ENCODE peak calls at places on chromosomes 11 and 22, in four cellular contexts. One of them, this sample, is unnamed.

GRCh38 chr22:19759459-19759993 is 1.1 kb upstream of the TBX1 start:
- DNase-seq in sciatic nerve: no peak
- DNase-seq in GM12891: no peak
- DNase-seq in dermis blood vessel endothelial cell: peak; percentile 60
- DNase-seq in this sample: peak; percentile 65

GRCh38 chr22:37427711-37428635 is 694 bp upstream of the ELFN2 start:
- DNase-seq in sciatic nerve: no peak
- DNase-seq in dermis blood vessel endothelial cell: no peak
- DNase-seq in GM12891: no peak
- DNase-seq in this sample: no peak

GRCh38 chr11:94834931-94835330 is 66.8 kb downstream of the AMOTL1 start:
- DNase-seq in sciatic nerve: no peak
- DNase-seq in GM12891: no peak
- DNase-seq in dermis blood vessel endothelial cell: peak; percentile 7
- DNase-seq in this sample: no peak

GRCh38 chr11:27501102-27501501 is 5.5 kb downstream of the LIN7C start:
- DNase-seq in dermis blood vessel endothelial cell: no peak
- DNase-seq in sciatic nerve: no peak
- DNase-seq in GM12891: no peak
- DNase-seq in this sample: no peak

GRCh38 chr11:2530131-2530854 is 85.5 kb downstream of the KCNQ1 start:
- DNase-seq in GM12891: no peak
- DNase-seq in dermis blood vessel endothelial cell: no peak
- DNase-seq in sciatic nerve: peak; percentile 56
- DNase-seq in this sample: no peak

GRCh38 chr11:66914505-66914904 is 43.7 kb downstream of the PC start:
- DNase-seq in GM12891: no peak
- DNase-seq in sciatic nerve: no peak
- DNase-seq in dermis blood vessel endothelial cell: no peak
- DNase-seq in this sample: no peak

GRCh38 chr11:33027846-33028536 is 11.4 kb upstream of the TCP11L1 start:
- DNase-seq in GM12891: no peak
- DNase-seq in sciatic nerve: no peak
- DNase-seq in dermis blood vessel endothelial cell: no peak
- DNase-seq in this sample: no peak

GRCh38 chr22:25898707-25899365 is 156.8 kb downstream of the MYO18B start:
- DNase-seq in dermis blood vessel endothelial cell: peak; percentile 8
- DNase-seq in GM12891: no peak
- DNase-seq in sciatic nerve: no peak
- DNase-seq in this sample: no peak

GRCh38 chr11:115421338-115422012 is 82.7 kb downstream of the CADM1 start:
- DNase-seq in dermis blood vessel endothelial cell: no peak
- DNase-seq in GM12891: no peak
- DNase-seq in sciatic nerve: no peak
- DNase-seq in this sample: no peak

GRCh38 chr22:45497746-45498145 is 4.9 kb upstream of the FBLN1 start:
- DNase-seq in sciatic nerve: no peak
- DNase-seq in dermis blood vessel endothelial cell: no peak
- DNase-seq in GM12891: no peak
- DNase-seq in this sample: no peak

GRCh38 chr22:23583153-23583552 is 3.1 kb upstream of the IGLL1 start:
- DNase-seq in GM12891: no peak
- DNase-seq in dermis blood vessel endothelial cell: no peak
- DNase-seq in sciatic nerve: no peak
- DNase-seq in this sample: no peak

GRCh38 chr11:44502506-44502905 is 63.0 kb upstream of the CD82 start:
- DNase-seq in GM12891: no peak
- DNase-seq in sciatic nerve: no peak
- DNase-seq in dermis blood vessel endothelial cell: no peak
- DNase-seq in this sample: no peak

GRCh38 chr11:10414181-10414580 is 40.9 kb upstream of the AMPD3 start:
- DNase-seq in sciatic nerve: no peak
- DNase-seq in GM12891: no peak
- DNase-seq in dermis blood vessel endothelial cell: no peak
- DNase-seq in this sample: no peak

GRCh38 chr11:57276857-57277505 is 39.9 kb upstream of the APLNR start:
- DNase-seq in sciatic nerve: no peak
- DNase-seq in dermis blood vessel endothelial cell: peak; percentile 71
- DNase-seq in GM12891: no peak
- DNase-seq in this sample: no peak

GRCh38 chr11:19080579-19080993 is 20.1 kb upstream of the MRGPRX2 start:
- DNase-seq in GM12891: no peak
- DNase-seq in sciatic nerve: no peak
- DNase-seq in dermis blood vessel endothelial cell: peak; percentile 94
- DNase-seq in this sample: peak; percentile 68